ENCODE peak calls at places on chromosome 6, in eight cellular contexts. One of them, this sample, is unnamed.

GRCh38 chr6:89058627-89059026 is 21.9 kb upstream of the PNRC1 start:
- DNase-seq in mucosa of descending colon: no peak
- DNase-seq in cardiac fibroblast: no peak
- DNase-seq in kidney: no peak
- DNase-seq in foreskin fibroblast: no peak
- DNase-seq in AG04449: no peak
- DNase-seq in body of pancreas: no peak
- DNase-seq in H1: no peak
- DNase-seq in this sample: no peak

GRCh38 chr6:83536034-83536646 is 23.8 kb downstream of the PRSS35 start:
- DNase-seq in AG04449: no peak
- DNase-seq in mucosa of descending colon: no peak
- DNase-seq in foreskin fibroblast: peak
- DNase-seq in cardiac fibroblast: peak
- DNase-seq in kidney: no peak
- DNase-seq in H1: peak
- DNase-seq in body of pancreas: peak
- DNase-seq in this sample: no peak

GRCh38 chr6:138499303-138499991 is at the start of gene NHSL1:
- DNase-seq in kidney: no peak
- DNase-seq in H1: no peak
- DNase-seq in body of pancreas: peak
- DNase-seq in mucosa of descending colon: no peak
- DNase-seq in AG04449: no peak
- DNase-seq in foreskin fibroblast: peak
- DNase-seq in cardiac fibroblast: no peak
- DNase-seq in this sample: no peak

GRCh38 chr6:101396552-101397173 is 3.2 kb downstream of the GRIK2 start:
- DNase-seq in cardiac fibroblast: peak
- DNase-seq in mucosa of descending colon: no peak
- DNase-seq in AG04449: no peak
- DNase-seq in kidney: no peak
- DNase-seq in body of pancreas: peak
- DNase-seq in foreskin fibroblast: peak
- DNase-seq in H1: peak
- DNase-seq in this sample: no peak

GRCh38 chr6:138517635-138518034 is 18.3 kb upstream of the NHSL1 start:
- DNase-seq in H1: peak
- DNase-seq in kidney: no peak
- DNase-seq in foreskin fibroblast: peak
- DNase-seq in AG04449: no peak
- DNase-seq in mucosa of descending colon: no peak
- DNase-seq in cardiac fibroblast: peak
- DNase-seq in body of pancreas: peak
- DNase-seq in this sample: no peak

GRCh38 chr6:9404351-9405146 is 969.2 kb upstream of the SLC35B3 start:
- DNase-seq in H1: no peak
- DNase-seq in foreskin fibroblast: peak
- DNase-seq in body of pancreas: no peak
- DNase-seq in cardiac fibroblast: no peak
- DNase-seq in mucosa of descending colon: no peak
- DNase-seq in AG04449: no peak
- DNase-seq in kidney: no peak
- DNase-seq in this sample: no peak

GRCh38 chr6:141484726-141485125 is 648.0 kb upstream of the GJE1 start:
- DNase-seq in foreskin fibroblast: peak
- DNase-seq in cardiac fibroblast: peak
- DNase-seq in body of pancreas: no peak
- DNase-seq in mucosa of descending colon: no peak
- DNase-seq in kidney: no peak
- DNase-seq in AG04449: no peak
- DNase-seq in H1: no peak
- DNase-seq in this sample: no peak

GRCh38 chr6:15411766-15412165 is 165.9 kb downstream of the JARID2 start:
- DNase-seq in AG04449: no peak
- DNase-seq in kidney: no peak
- DNase-seq in mucosa of descending colon: no peak
- DNase-seq in cardiac fibroblast: no peak
- DNase-seq in foreskin fibroblast: no peak
- DNase-seq in H1: peak
- DNase-seq in body of pancreas: no peak
- DNase-seq in this sample: no peak

GRCh38 chr6:11332463-11332862 is 100.0 kb upstream of the NEDD9 start:
- DNase-seq in foreskin fibroblast: no peak
- DNase-seq in kidney: no peak
- DNase-seq in cardiac fibroblast: no peak
- DNase-seq in AG04449: no peak
- DNase-seq in H1: no peak
- DNase-seq in body of pancreas: no peak
- DNase-seq in mucosa of descending colon: no peak
- DNase-seq in this sample: no peak

GRCh38 chr6:15674690-15675386 is 12.0 kb upstream of the DTNBP1 start:
- DNase-seq in foreskin fibroblast: no peak
- DNase-seq in cardiac fibroblast: no peak
- DNase-seq in body of pancreas: no peak
- DNase-seq in kidney: no peak
- DNase-seq in mucosa of descending colon: no peak
- DNase-seq in AG04449: no peak
- DNase-seq in H1: no peak
- DNase-seq in this sample: no peak

GRCh38 chr6:13205106-13205505 is 123.2 kb downstream of the TBC1D7 start:
- DNase-seq in mucosa of descending colon: no peak
- DNase-seq in AG04449: no peak
- DNase-seq in H1: no peak
- DNase-seq in foreskin fibroblast: no peak
- DNase-seq in body of pancreas: no peak
- DNase-seq in cardiac fibroblast: no peak
- DNase-seq in kidney: no peak
- DNase-seq in this sample: no peak

GRCh38 chr6:16729183-16729696 is 32.0 kb downstream of the ATXN1 start:
- DNase-seq in mucosa of descending colon: no peak
- DNase-seq in cardiac fibroblast: peak
- DNase-seq in AG04449: no peak
- DNase-seq in kidney: no peak
- DNase-seq in foreskin fibroblast: no peak
- DNase-seq in body of pancreas: no peak
- DNase-seq in H1: no peak
- DNase-seq in this sample: no peak

GRCh38 chr6:45590751-45591184 is 213.0 kb upstream of the SUPT3H start:
- DNase-seq in cardiac fibroblast: no peak
- DNase-seq in foreskin fibroblast: peak
- DNase-seq in body of pancreas: no peak
- DNase-seq in mucosa of descending colon: no peak
- DNase-seq in AG04449: no peak
- DNase-seq in H1: peak
- DNase-seq in kidney: no peak
- DNase-seq in this sample: no peak

GRCh38 chr6:143390278-143390677 is 60.2 kb downstream of the ADAT2 start:
- DNase-seq in mucosa of descending colon: no peak
- DNase-seq in body of pancreas: no peak
- DNase-seq in kidney: no peak
- DNase-seq in AG04449: no peak
- DNase-seq in cardiac fibroblast: no peak
- DNase-seq in H1: no peak
- DNase-seq in foreskin fibroblast: no peak
- DNase-seq in this sample: no peak
- TF ChIP-seq CTCF in mucosa of descending colon: no peak
- TF ChIP-seq CTCF in body of pancreas: no peak
- TF ChIP-seq CTCF in kidney: no peak
- TF ChIP-seq CTCF in AG04449: no peak
- TF ChIP-seq CTCF in cardiac fibroblast: no peak
- TF ChIP-seq CTCF in H1: no peak
- TF ChIP-seq CTCF in foreskin fibroblast: no peak
- TF ChIP-seq CTCF in this sample: no peak

DNA sequence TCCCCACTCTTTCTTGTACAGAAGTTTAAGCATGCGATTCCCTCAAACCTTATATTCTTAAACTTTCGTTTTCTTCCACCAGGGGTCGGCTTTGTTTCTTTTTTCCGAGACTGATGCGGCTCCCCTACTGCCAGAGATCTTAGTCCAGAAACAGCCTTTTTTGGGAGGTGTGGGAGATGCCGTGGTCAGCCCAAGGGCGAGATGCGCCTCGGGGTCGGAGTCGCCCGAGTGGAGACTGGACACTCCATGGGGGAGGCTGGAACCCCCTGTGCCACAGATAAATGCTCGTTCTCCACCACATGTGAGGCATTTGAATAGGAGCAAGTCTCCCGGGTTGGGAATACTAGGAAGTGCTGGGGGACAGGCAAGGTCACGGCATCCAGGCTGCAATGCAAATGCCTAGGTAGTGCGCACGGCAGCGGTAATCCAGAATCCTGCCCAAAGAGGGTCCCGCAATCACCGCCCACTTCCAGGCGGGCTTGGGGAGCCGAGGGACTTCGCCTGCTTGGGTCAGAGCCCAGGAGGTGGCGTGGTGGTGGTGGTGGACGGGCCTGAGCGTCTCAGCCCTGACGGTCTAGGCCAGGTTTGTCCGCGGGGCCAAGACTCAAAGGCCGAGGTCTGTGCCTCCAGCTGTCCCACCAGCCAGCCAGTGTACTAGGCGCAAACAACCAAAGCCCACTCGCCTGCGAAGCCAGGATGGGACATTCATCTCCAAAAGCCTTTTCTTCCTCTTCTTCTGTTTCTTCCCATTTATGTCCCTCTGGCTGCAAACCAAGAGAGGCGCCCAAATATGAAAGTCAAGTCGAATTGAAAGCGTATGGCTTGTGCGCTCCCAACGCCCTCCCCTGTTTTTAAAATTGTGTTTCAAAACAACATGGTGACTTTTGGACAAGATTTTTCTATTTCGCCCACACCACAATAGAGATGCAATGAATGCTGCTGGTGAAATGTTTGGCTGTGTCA is 39.3 kb upstream of the OSTM1 start:
- DNase-seq in mucosa of descending colon: no peak
- DNase-seq in foreskin fibroblast: peak
- DNase-seq in kidney: no peak
- DNase-seq in AG04449: no peak
- DNase-seq in H1: peak
- DNase-seq in body of pancreas: peak
- DNase-seq in cardiac fibroblast: peak
- DNase-seq in this sample: peak
- H3K4me3 ChIP-seq in mucosa of descending colon: no peak
- H3K4me3 ChIP-seq in foreskin fibroblast: peak
- H3K4me3 ChIP-seq in kidney: no peak
- H3K4me3 ChIP-seq in AG04449: peak
- H3K4me3 ChIP-seq in H1: peak
- H3K4me3 ChIP-seq in body of pancreas: no peak
- H3K4me3 ChIP-seq in cardiac fibroblast: peak
- H3K4me3 ChIP-seq in this sample: peak

GRCh38 chr6:162178666-162179065 is 548.9 kb downstream of the PRKN start:
- DNase-seq in body of pancreas: no peak
- DNase-seq in AG04449: no peak
- DNase-seq in kidney: no peak
- DNase-seq in H1: no peak
- DNase-seq in mucosa of descending colon: no peak
- DNase-seq in foreskin fibroblast: no peak
- DNase-seq in cardiac fibroblast: no peak
- DNase-seq in this sample: no peak

GRCh38 chr6:162178266-162178665 is 549.3 kb downstream of the PRKN start:
- DNase-seq in H1: no peak
- DNase-seq in cardiac fibroblast: no peak
- DNase-seq in body of pancreas: no peak
- DNase-seq in AG04449: no peak
- DNase-seq in mucosa of descending colon: no peak
- DNase-seq in foreskin fibroblast: no peak
- DNase-seq in kidney: no peak
- DNase-seq in this sample: no peak

GRCh38 chr6:162179196-162179951 is 548.2 kb downstream of the PRKN start:
- DNase-seq in kidney: no peak
- DNase-seq in body of pancreas: no peak
- DNase-seq in cardiac fibroblast: no peak
- DNase-seq in foreskin fibroblast: no peak
- DNase-seq in AG04449: no peak
- DNase-seq in mucosa of descending colon: no peak
- DNase-seq in H1: no peak
- DNase-seq in this sample: no peak

GRCh38 chr6:162181741-162182401 is 545.7 kb downstream of the PRKN start:
- DNase-seq in foreskin fibroblast: peak
- DNase-seq in H1: no peak
- DNase-seq in kidney: no peak
- DNase-seq in AG04449: no peak
- DNase-seq in body of pancreas: no peak
- DNase-seq in mucosa of descending colon: no peak
- DNase-seq in cardiac fibroblast: peak
- DNase-seq in this sample: no peak

DNA sequence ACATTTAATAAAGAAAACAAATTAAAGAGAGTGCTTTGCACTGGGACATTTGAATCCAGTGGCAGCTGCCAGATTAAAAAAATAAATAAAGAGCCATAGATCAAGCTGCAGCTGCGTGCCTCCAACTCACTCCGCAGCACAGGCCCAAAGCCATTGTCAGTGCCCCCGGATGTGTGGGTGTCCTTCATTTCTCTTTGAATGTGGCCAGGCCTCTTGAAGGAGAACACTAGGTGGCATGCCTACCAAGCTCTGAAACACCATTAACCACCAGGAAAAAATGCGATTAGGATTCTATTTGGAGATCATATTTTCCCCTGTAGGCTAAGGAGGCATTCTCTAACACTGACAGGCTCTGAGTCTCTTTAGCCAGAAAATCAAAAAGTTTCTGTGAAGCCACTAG is 549.8 kb downstream of the PRKN start:
- DNase-seq in mucosa of descending colon: no peak
- DNase-seq in foreskin fibroblast: peak
- DNase-seq in body of pancreas: peak
- DNase-seq in cardiac fibroblast: no peak
- DNase-seq in H1: no peak
- DNase-seq in kidney: no peak
- DNase-seq in AG04449: no peak
- DNase-seq in this sample: no peak
- TF ChIP-seq CTCF in mucosa of descending colon: no peak
- TF ChIP-seq CTCF in foreskin fibroblast: no peak
- TF ChIP-seq CTCF in body of pancreas: peak
- TF ChIP-seq CTCF in cardiac fibroblast: peak
- TF ChIP-seq CTCF in H1: no peak
- TF ChIP-seq CTCF in kidney: peak
- TF ChIP-seq CTCF in AG04449: no peak
- TF ChIP-seq CTCF in this sample: no peak

DNA sequence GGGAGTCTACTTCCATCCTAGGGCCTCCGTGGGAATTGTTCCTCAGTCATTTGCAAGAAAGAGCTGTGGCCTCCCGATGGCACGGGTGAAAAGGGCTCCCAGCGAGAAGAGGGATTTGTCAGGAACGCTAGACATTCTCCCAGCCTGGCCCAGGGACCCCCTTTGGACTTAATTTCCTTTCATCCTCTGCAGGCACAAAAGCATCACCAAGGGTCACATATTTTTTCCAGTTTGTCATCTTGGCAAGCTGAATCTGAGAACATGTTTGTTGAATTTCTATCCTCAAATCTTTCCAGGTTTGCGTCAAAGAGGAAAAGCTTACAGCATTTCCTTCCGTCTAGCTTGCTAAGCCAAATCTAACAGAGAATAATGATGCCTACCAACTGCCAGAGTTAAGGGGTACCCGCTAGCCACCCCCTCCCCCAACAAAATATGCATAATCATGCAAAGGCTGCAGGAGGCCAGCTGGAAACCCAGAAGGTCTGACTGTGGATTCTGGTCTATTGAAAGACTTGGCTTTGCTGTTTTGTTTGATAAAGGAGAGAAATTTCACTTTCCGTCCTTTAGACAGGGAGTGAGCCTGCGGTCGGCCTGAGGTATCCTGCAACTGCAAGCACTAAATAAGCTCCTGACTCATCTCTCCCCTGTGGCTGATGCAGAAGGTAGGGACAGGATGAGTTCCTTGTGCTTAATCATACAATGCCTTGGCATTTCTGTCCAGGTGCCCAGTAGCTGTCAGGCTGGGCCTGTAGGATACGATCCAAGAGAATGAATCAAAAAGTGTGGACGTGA is 23.1 kb downstream of the PSMG4 start:
- DNase-seq in mucosa of descending colon: no peak
- DNase-seq in H1: no peak
- DNase-seq in AG04449: peak
- DNase-seq in cardiac fibroblast: peak
- DNase-seq in body of pancreas: no peak
- DNase-seq in kidney: peak
- DNase-seq in foreskin fibroblast: peak
- DNase-seq in this sample: peak
- H3K4me3 ChIP-seq in mucosa of descending colon: no peak
- H3K4me3 ChIP-seq in H1: no peak
- H3K4me3 ChIP-seq in AG04449: no peak
- H3K4me3 ChIP-seq in cardiac fibroblast: no peak
- H3K4me3 ChIP-seq in body of pancreas: no peak
- H3K4me3 ChIP-seq in kidney: no peak
- H3K4me3 ChIP-seq in foreskin fibroblast: no peak
- H3K4me3 ChIP-seq in this sample: no peak